ENCODE peak calls at places on chromosomes 16 and 17, in six cellular contexts. One of them, this sample, is unnamed.

GRCh38 chr17:52790359-52790955 is 631.9 kb upstream of the CA10 start:
- DNase-seq in lower lobe of right lung: no peak
- DNase-seq in glutamatergic neuron: peak; percentile 63
- DNase-seq in lung: no peak
- DNase-seq in nephron progenitor cell: no peak
- DNase-seq in heart left ventricle: no peak
- DNase-seq in this sample: no peak

GRCh38 chr17:79370126-79370525 is 240.7 kb downstream of the RBFOX3 start:
- DNase-seq in lower lobe of right lung: no peak
- DNase-seq in glutamatergic neuron: no peak
- DNase-seq in lung: no peak
- DNase-seq in nephron progenitor cell: no peak
- DNase-seq in heart left ventricle: peak; percentile 9
- DNase-seq in this sample: no peak

GRCh38 chr17:41614098-41614497 is 1.5 kb upstream of the KRT16 start:
- DNase-seq in lower lobe of right lung: no peak
- DNase-seq in glutamatergic neuron: no peak
- DNase-seq in lung: no peak
- DNase-seq in nephron progenitor cell: no peak
- DNase-seq in heart left ventricle: no peak
- DNase-seq in this sample: no peak

GRCh38 chr17:32882734-32883133 is 5.8 kb upstream of the MYO1D start:
- DNase-seq in lower lobe of right lung: no peak
- DNase-seq in glutamatergic neuron: no peak
- DNase-seq in lung: peak; percentile 19
- DNase-seq in nephron progenitor cell: no peak
- DNase-seq in heart left ventricle: no peak
- DNase-seq in this sample: no peak

GRCh38 chr17:45277216-45277849 is 15.4 kb upstream of the SPATA32 start:
- DNase-seq in lower lobe of right lung: peak; percentile 97
- DNase-seq in glutamatergic neuron: peak; percentile 91
- DNase-seq in lung: peak; percentile 93
- DNase-seq in nephron progenitor cell: peak; percentile 90
- DNase-seq in heart left ventricle: peak; percentile 93
- DNase-seq in this sample: peak; percentile 85

GRCh38 chr17:17729620-17730249 is 48.5 kb downstream of the RAI1 start:
- DNase-seq in lower lobe of right lung: no peak
- DNase-seq in glutamatergic neuron: no peak
- DNase-seq in lung: no peak
- DNase-seq in nephron progenitor cell: peak; percentile 57
- DNase-seq in heart left ventricle: no peak
- DNase-seq in this sample: peak; percentile 78

GRCh38 chr17:41402161-41402560 is 4.8 kb upstream of the KRT31 start:
- DNase-seq in lower lobe of right lung: no peak
- DNase-seq in glutamatergic neuron: no peak
- DNase-seq in lung: no peak
- DNase-seq in nephron progenitor cell: no peak
- DNase-seq in heart left ventricle: no peak
- DNase-seq in this sample: no peak

GRCh38 chr17:10249271-10250010 is 51.0 kb upstream of the GAS7 start:
- DNase-seq in lower lobe of right lung: no peak
- DNase-seq in glutamatergic neuron: no peak
- DNase-seq in lung: no peak
- DNase-seq in nephron progenitor cell: no peak
- DNase-seq in heart left ventricle: no peak
- DNase-seq in this sample: no peak

GRCh38 chr17:68020451-68020779 is 15.1 kb upstream of the KPNA2 start:
- DNase-seq in lower lobe of right lung: no peak
- DNase-seq in glutamatergic neuron: no peak
- DNase-seq in lung: no peak
- DNase-seq in nephron progenitor cell: no peak
- DNase-seq in heart left ventricle: no peak
- DNase-seq in this sample: no peak

GRCh38 chr17:3692346-3692745 is 3.6 kb downstream of the P2RX5 start:
- DNase-seq in lower lobe of right lung: no peak
- DNase-seq in glutamatergic neuron: no peak
- DNase-seq in lung: no peak
- DNase-seq in nephron progenitor cell: no peak
- DNase-seq in heart left ventricle: no peak
- DNase-seq in this sample: no peak
- TF ChIP-seq CTCF in lower lobe of right lung: no peak
- TF ChIP-seq CTCF in glutamatergic neuron: no peak
- TF ChIP-seq CTCF in lung: no peak
- TF ChIP-seq CTCF in nephron progenitor cell: no peak
- TF ChIP-seq CTCF in heart left ventricle: no peak
- TF ChIP-seq CTCF in this sample: peak; percentile 20

GRCh38 chr16:89921131-89921698 is 1.9 kb upstream of the TUBB3 start:
- DNase-seq in lower lobe of right lung: no peak
- DNase-seq in glutamatergic neuron: peak; percentile 57
- DNase-seq in lung: no peak
- DNase-seq in nephron progenitor cell: no peak
- DNase-seq in heart left ventricle: no peak
- DNase-seq in this sample: no peak

GRCh38 chr16:89917773-89918452 is 749 bp upstream of the MC1R start:
- DNase-seq in lower lobe of right lung: peak; percentile 87
- DNase-seq in glutamatergic neuron: peak; percentile 69
- DNase-seq in lung: peak; percentile 74
- DNase-seq in nephron progenitor cell: peak; percentile 63
- DNase-seq in heart left ventricle: peak; percentile 85
- DNase-seq in this sample: peak; percentile 90

GRCh38 chr16:89920723-89921122 is 2.1 kb downstream of the MC1R start:
- DNase-seq in lower lobe of right lung: no peak
- DNase-seq in glutamatergic neuron: no peak
- DNase-seq in lung: no peak
- DNase-seq in nephron progenitor cell: no peak
- DNase-seq in heart left ventricle: no peak
- DNase-seq in this sample: no peak

GRCh38 chr16:89919535-89920406 is 1.1 kb downstream of the MC1R start:
- DNase-seq in lower lobe of right lung: no peak
- DNase-seq in glutamatergic neuron: no peak
- DNase-seq in lung: no peak
- DNase-seq in nephron progenitor cell: no peak
- DNase-seq in heart left ventricle: no peak
- DNase-seq in this sample: no peak

GRCh38 chr16:89918453-89919347 is at the start of gene MC1R:
- DNase-seq in lower lobe of right lung: no peak
- DNase-seq in glutamatergic neuron: peak; percentile 72
- DNase-seq in lung: no peak
- DNase-seq in nephron progenitor cell: peak; percentile 58
- DNase-seq in heart left ventricle: no peak
- DNase-seq in this sample: peak; percentile 74
- TF ChIP-seq CTCF in lower lobe of right lung: peak; percentile 33
- TF ChIP-seq CTCF in glutamatergic neuron: peak; percentile 77
- TF ChIP-seq CTCF in lung: no peak
- TF ChIP-seq CTCF in nephron progenitor cell: peak; percentile 48
- TF ChIP-seq CTCF in heart left ventricle: no peak
- TF ChIP-seq CTCF in this sample: no peak

GRCh38 chr17:49514374-49514738 is 19.3 kb downstream of the NGFR start:
- DNase-seq in lower lobe of right lung: no peak
- DNase-seq in glutamatergic neuron: peak; percentile 18
- DNase-seq in lung: no peak
- DNase-seq in nephron progenitor cell: no peak
- DNase-seq in heart left ventricle: no peak
- DNase-seq in this sample: no peak
- TF ChIP-seq CTCF in lower lobe of right lung: no peak
- TF ChIP-seq CTCF in glutamatergic neuron: peak; percentile 18
- TF ChIP-seq CTCF in lung: no peak
- TF ChIP-seq CTCF in nephron progenitor cell: no peak
- TF ChIP-seq CTCF in heart left ventricle: no peak
- TF ChIP-seq CTCF in this sample: no peak

GRCh38 chr17:34254651-34255380 is at the start of gene CCL2:
- DNase-seq in lower lobe of right lung: peak; percentile 61
- DNase-seq in glutamatergic neuron: peak; percentile 54
- DNase-seq in lung: peak; percentile 69
- DNase-seq in nephron progenitor cell: peak; percentile 52
- DNase-seq in heart left ventricle: peak; percentile 84
- DNase-seq in this sample: no peak
- TF ChIP-seq CTCF in lower lobe of right lung: no peak
- TF ChIP-seq CTCF in glutamatergic neuron: no peak
- TF ChIP-seq CTCF in lung: no peak
- TF ChIP-seq CTCF in nephron progenitor cell: no peak
- TF ChIP-seq CTCF in heart left ventricle: no peak
- TF ChIP-seq CTCF in this sample: no peak

GRCh38 chr16:68310441-68311315 is at the start of the genes PRMT7 and SLC7A6OS:
- DNase-seq in lower lobe of right lung: peak; percentile 96
- DNase-seq in glutamatergic neuron: peak; percentile 94
- DNase-seq in lung: peak; percentile 92
- DNase-seq in nephron progenitor cell: peak; percentile 92
- DNase-seq in heart left ventricle: peak; percentile 92
- DNase-seq in this sample: peak; percentile 94
- TF ChIP-seq CTCF in lower lobe of right lung: peak; percentile 50
- TF ChIP-seq CTCF in glutamatergic neuron: no peak
- TF ChIP-seq CTCF in lung: no peak
- TF ChIP-seq CTCF in nephron progenitor cell: no peak
- TF ChIP-seq CTCF in heart left ventricle: peak; percentile 64
- TF ChIP-seq CTCF in this sample: no peak

GRCh38 chr17:1726626-1727257 is 2.2 kb downstream of the WDR81 start:
- DNase-seq in lower lobe of right lung: no peak
- DNase-seq in glutamatergic neuron: no peak
- DNase-seq in lung: no peak
- DNase-seq in nephron progenitor cell: no peak
- DNase-seq in heart left ventricle: no peak
- DNase-seq in this sample: no peak

GRCh38 chr17:1725642-1726511 is 1.4 kb downstream of the WDR81 start:
- DNase-seq in lower lobe of right lung: no peak
- DNase-seq in glutamatergic neuron: no peak
- DNase-seq in lung: no peak
- DNase-seq in nephron progenitor cell: no peak
- DNase-seq in heart left ventricle: no peak
- DNase-seq in this sample: no peak

GRCh38 chr17:1727258-1727789 is 2.8 kb downstream of the WDR81 start:
- DNase-seq in lower lobe of right lung: no peak
- DNase-seq in glutamatergic neuron: no peak
- DNase-seq in lung: no peak
- DNase-seq in nephron progenitor cell: no peak
- DNase-seq in heart left ventricle: no peak
- DNase-seq in this sample: no peak

GRCh38 chr17:1724351-1724868 is at the start of gene WDR81:
- DNase-seq in lower lobe of right lung: peak; percentile 97
- DNase-seq in glutamatergic neuron: peak; percentile 89
- DNase-seq in lung: peak; percentile 90
- DNase-seq in nephron progenitor cell: peak; percentile 89
- DNase-seq in heart left ventricle: peak; percentile 94
- DNase-seq in this sample: peak; percentile 97

DNA sequence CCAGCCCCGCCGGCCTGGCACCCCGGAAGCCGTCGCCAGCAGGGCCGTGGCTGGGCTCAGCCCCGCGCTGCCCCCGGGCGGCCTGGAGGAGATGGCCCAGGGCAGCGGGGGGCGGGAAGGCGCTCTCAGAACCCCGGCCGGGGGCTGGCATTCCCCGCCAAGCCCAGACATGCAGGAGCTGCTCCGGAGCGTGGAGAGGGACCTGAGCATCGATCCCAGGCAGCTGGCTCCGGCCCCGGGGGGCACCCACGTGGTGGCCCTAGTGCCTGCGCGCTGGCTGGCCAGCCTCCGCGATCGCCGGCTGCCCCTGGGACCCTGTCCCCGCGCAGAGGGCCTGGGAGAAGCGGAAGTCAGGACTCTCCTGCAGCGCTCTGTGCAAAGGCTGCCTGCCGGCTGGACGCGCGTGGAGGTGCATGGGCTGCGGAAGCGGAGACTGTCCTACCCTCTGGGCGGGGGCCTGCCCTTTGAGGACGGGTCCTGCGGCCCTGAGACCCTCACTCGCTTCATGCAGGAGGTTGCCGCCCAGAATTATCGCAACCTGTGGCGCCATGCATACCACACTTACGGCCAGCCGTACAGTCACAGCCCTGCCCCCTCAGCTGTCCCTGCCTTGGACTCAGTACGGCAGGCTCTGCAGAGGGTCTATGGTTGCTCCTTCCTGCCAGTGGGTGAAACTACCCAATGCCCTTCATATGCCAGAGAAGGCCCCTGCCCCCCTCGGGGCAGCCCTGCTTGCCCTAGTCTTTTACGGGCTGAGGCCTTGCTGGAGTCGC is 551 bp downstream of the WDR81 start:
- DNase-seq in lower lobe of right lung: peak; percentile 72
- DNase-seq in glutamatergic neuron: peak; percentile 80
- DNase-seq in lung: no peak
- DNase-seq in nephron progenitor cell: peak; percentile 57
- DNase-seq in heart left ventricle: no peak
- DNase-seq in this sample: no peak
- TF ChIP-seq CTCF in lower lobe of right lung: no peak
- TF ChIP-seq CTCF in glutamatergic neuron: no peak
- TF ChIP-seq CTCF in lung: no peak
- TF ChIP-seq CTCF in nephron progenitor cell: no peak
- TF ChIP-seq CTCF in heart left ventricle: no peak
- TF ChIP-seq CTCF in this sample: no peak